ENCODE peak calls at places on chromosomes 6 and 20, in ten cellular contexts. D, X, C, M, L, E, T, P, Z and S are unnamed samples. For H3K4me1, the result is how much of the 10 kb centered on the place peaks cover.

GRCh38 chr20:25397827-25398226 is 7.2 kb upstream of the ABHD12 start:
- DNase-seq in L (no peak), E (no peak), C (no peak), D (no peak), T (no peak), M (no peak), P (no peak), Z (no peak), X (no peak), S (no peak)

GRCh38 chr6:72699142-72699541 is 77.3 kb downstream of the KCNQ5 start:
- DNase-seq in C (no peak), D (no peak), M (no peak), X (no peak), T (no peak), Z (no peak), L (no peak), E (no peak), P (no peak), S (no peak)

GRCh38 chr6:90637321-90637720 is 50.4 kb upstream of the MAP3K7 start:
- DNase-seq in X (no peak), L (no peak), T (no peak), Z (no peak), D (no peak), E (no peak), P (no peak), C (no peak), M (no peak), S (no peak)

GRCh38 chr20:57445298-57445697 is 54.1 kb downstream of the RBM38 start:
- DNase-seq in Z (no peak), M (peak), L (no peak), T (no peak), E (peak), X (no peak), D (peak), P (no peak), C (no peak), S (peak)

GRCh38 chr20:57287007-57287810 is 20.8 kb upstream of the BMP7 start:
- DNase-seq in T (no peak), L (peak), E (no peak), M (no peak), X (no peak), P (no peak), D (peak), C (no peak), Z (no peak), S (no peak)

GRCh38 chr20:13910492-13910891 is 79.9 kb downstream of the SEL1L2 start:
- DNase-seq in X (no peak), D (no peak), C (no peak), P (no peak), L (no peak), E (no peak), M (peak), T (no peak), Z (no peak), S (no peak)

GRCh38 chr6:137291441-137291840 is 72.3 kb upstream of the IFNGR1 start:
- DNase-seq in L (no peak), X (no peak), Z (no peak), T (no peak), C (peak), D (no peak), M (peak), E (no peak), P (no peak), S (peak)

GRCh38 chr20:46350986-46351267 is 42.6 kb upstream of the CDH22 start:
- DNase-seq in Z (no peak), D (no peak), C (no peak), M (no peak), X (no peak), L (peak), T (no peak), E (no peak), P (no peak), S (no peak)

GRCh38 chr6:147204060-147204785 is at the start of gene STXBP5:
- DNase-seq in E (peak), T (peak), P (peak), Z (peak), L (peak), C (peak), M (peak), X (peak), D (peak), S (peak)

GRCh38 chr20:41299899-41300298 is 17.6 kb downstream of the ZHX3 start:
- DNase-seq in T (no peak), L (no peak), C (no peak), X (no peak), P (no peak), M (no peak), E (no peak), Z (no peak), D (no peak), S (no peak)

GRCh38 chr6:7628479-7628878 is 38.5 kb downstream of the SNRNP48 start:
- DNase-seq in X (no peak), T (no peak), D (no peak), E (no peak), M (no peak), L (no peak), Z (no peak), C (no peak), P (no peak), S (no peak)

GRCh38 chr6:70184723-70185122 is 118.2 kb downstream of the COL9A1 start:
- DNase-seq in M (no peak), L (no peak), P (no peak), X (no peak), E (no peak), Z (no peak), C (no peak), T (no peak), D (no peak), S (no peak)

GRCh38 chr6:155224031-155224451 is 39.8 kb upstream of the CLDN20 start:
- DNase-seq in M (peak), C (no peak), T (peak), Z (no peak), E (no peak), D (no peak), L (no peak), X (no peak), P (peak), S (no peak)

GRCh38 chr6:153503810-153504209 is 372.7 kb upstream of the RGS17 start:
- DNase-seq in T (peak), E (no peak), X (no peak), P (no peak), L (peak), D (peak), C (no peak), M (no peak), Z (no peak), S (no peak)

GRCh38 chr6:5556011-5556410 is 294.7 kb downstream of the FARS2 start:
- DNase-seq in P (no peak), E (no peak), T (no peak), M (no peak), D (no peak), X (no peak), Z (no peak), C (no peak), L (no peak), S (no peak)

GRCh38 chr6:118770112-118770788 is 118.9 kb upstream of the CEP85L start:
- DNase-seq in M (no peak), P (no peak), L (no peak), D (no peak), X (no peak), T (no peak), E (no peak), C (no peak), Z (no peak), S (no peak)

GRCh38 chr6:133906050-133906449 is 17.1 kb downstream of the TCF21 start:
- DNase-seq in M (no peak), T (no peak), X (no peak), E (no peak), L (no peak), P (no peak), Z (no peak), C (no peak), D (no peak), S (no peak)

GRCh38 chr6:46933751-46934150 is 12.0 kb upstream of the ADGRF5 start:
- DNase-seq in P (no peak), L (no peak), D (no peak), T (no peak), M (no peak), Z (no peak), X (no peak), E (no peak), C (no peak), S (no peak)

GRCh38 chr6:169370054-169370453 is 116.4 kb upstream of the THBS2 start:
- DNase-seq in E (no peak), D (no peak), M (no peak), L (no peak), X (no peak), C (no peak), P (no peak), T (no peak), Z (no peak), S (no peak)

GRCh38 chr6:78131521-78131920 is 478.7 kb downstream of the MEI4 start:
- DNase-seq in T (no peak), P (no peak), X (no peak), L (no peak), C (no peak), Z (no peak), D (no peak), E (no peak), M (no peak), S (no peak)

GRCh38 chr6:168099201-168100010 is 20.4 kb upstream of the FRMD1 start:
- DNase-seq in L (peak), C (peak), M (no peak), E (no peak), D (peak), Z (no peak), T (no peak), P (no peak), X (peak), S (no peak)

GRCh38 chr6:137641474-137642077 is 147.4 kb upstream of the OLIG3 start:
- DNase-seq in C (peak), L (peak), E (peak), X (no peak), P (peak), T (peak), M (peak), D (peak), Z (peak), S (peak)

GRCh38 chr6:87274660-87275273 is 47.6 kb upstream of the SMIM8 start:
- DNase-seq in X (no peak), C (no peak), T (no peak), L (no peak), D (no peak), M (peak), E (no peak), Z (no peak), P (no peak), S (no peak)

GRCh38 chr20:47502801-47503239 is 1.1 kb downstream of the NCOA3 start:
- DNase-seq in E (no peak), P (no peak), T (peak), X (no peak), D (peak), C (no peak), Z (peak), L (peak), M (peak), S (no peak)

GRCh38 chr6:88144637-88145297 is 21.4 kb downstream of the CNR1 start:
- DNase-seq in C (no peak), M (no peak), P (no peak), L (no peak), T (no peak), E (no peak), D (no peak), X (peak), Z (no peak), S (no peak)

GRCh38 chr6:1524040-1524480 is 85.7 kb upstream of the FOXC1 start:
- DNase-seq in E (no peak), D (peak), M (peak), L (peak), Z (peak), C (peak), X (no peak), P (peak), T (no peak), S (peak)

GRCh38 chr6:47701374-47701773 is 3.0 kb downstream of the ADGRF4 start:
- DNase-seq in M (no peak), D (no peak), C (no peak), X (no peak), L (no peak), E (no peak), T (no peak), Z (no peak), P (no peak), S (no peak)

GRCh38 chr20:1813101-1813529 is 82.1 kb upstream of the SIRPA start:
- DNase-seq in D (no peak), Z (no peak), L (no peak), M (peak), T (peak), P (peak), C (no peak), X (no peak), E (peak), S (peak)

GRCh38 chr6:137883400-137883888 is 16.4 kb downstream of the TNFAIP3 start:
- DNase-seq in C (no peak), E (peak), P (no peak), T (no peak), X (no peak), M (peak), L (no peak), D (no peak), Z (peak), S (peak)

GRCh38 chr6:151408858-151409257 is 17.5 kb upstream of the ZBTB2 start:
- DNase-seq in E (no peak), Z (no peak), X (no peak), L (no peak), C (no peak), M (no peak), T (no peak), P (no peak), D (no peak), S (no peak)

GRCh38 chr6:149210376-149210775 is 107.1 kb upstream of the TAB2 start:
- DNase-seq in C (no peak), T (no peak), M (peak), Z (no peak), E (no peak), X (no peak), D (no peak), P (peak), L (no peak), S (no peak)

GRCh38 chr6:131258816-131259476 is 123.7 kb downstream of the AKAP7 start:
- DNase-seq in X (no peak), L (peak), P (no peak), D (peak), T (no peak), C (no peak), Z (no peak), E (no peak), M (peak), S (no peak)

GRCh38 chr6:136719280-136720044 is 72.8 kb downstream of the MAP3K5 start:
- DNase-seq in T (no peak), Z (no peak), D (no peak), E (no peak), L (peak), M (no peak), C (no peak), P (no peak), X (no peak), S (no peak)

GRCh38 chr6:13872681-13873080 is 52.1 kb upstream of the RNF182 start:
- DNase-seq in X (no peak), Z (no peak), P (peak), T (no peak), L (no peak), M (no peak), D (no peak), E (no peak), C (no peak), S (no peak)

GRCh38 chr6:111888928-111889696 is 15.9 kb upstream of the FYN start:
- DNase-seq in X (no peak), L (peak), C (no peak), D (peak), Z (no peak), P (no peak), M (no peak), E (no peak), T (no peak), S (peak)
- H3K4me3 ChIP-seq in X (no peak), L (peak), C (peak), D (no peak), Z (no peak), P (no peak), M (no peak), E (peak), T (no peak), S (peak)

GRCh38 chr6:41714556-41715273 is 20.7 kb downstream of the TFEB start:
- DNase-seq in E (no peak), D (no peak), P (no peak), M (no peak), X (peak), Z (no peak), C (no peak), T (no peak), L (no peak), S (no peak)

GRCh38 chr6:41713650-41714291 is 21.6 kb downstream of the TFEB start:
- DNase-seq in T (no peak), X (peak), P (no peak), D (no peak), Z (no peak), C (no peak), L (no peak), M (no peak), E (no peak), S (no peak)

GRCh38 chr6:41713161-41713649 is 22.2 kb downstream of the TFEB start:
- DNase-seq in T (no peak), E (peak), P (no peak), Z (no peak), C (peak), X (peak), L (no peak), D (no peak), M (peak), S (peak)

GRCh38 chr6:41711323-41712038 is 23.9 kb downstream of the TFEB start:
- DNase-seq in T (no peak), L (no peak), E (no peak), M (no peak), Z (no peak), X (peak), C (no peak), D (no peak), P (no peak), S (no peak)

GRCh38 chr6:41712651-41713103 is 22.7 kb downstream of the TFEB start:
- DNase-seq in Z (no peak), P (no peak), E (peak), L (no peak), X (peak), T (no peak), C (peak), D (no peak), M (peak), S (peak)
- H3K27ac ChIP-seq in Z (no peak), P (no peak), E (peak), L (no peak), X (peak), T (no peak), C (peak), D (no peak), M (no peak), S (peak)

GRCh38 chr20:63000958-63001357 is 5.8 kb downstream of the BHLHE23 start:
- DNase-seq in P (no peak), M (no peak), X (no peak), L (no peak), D (no peak), Z (no peak), T (no peak), E (no peak), C (no peak), S (no peak)

GRCh38 chr20:62998449-62998848 is 8.3 kb downstream of the BHLHE23 start:
- DNase-seq in X (no peak), T (no peak), C (no peak), L (no peak), E (no peak), M (no peak), P (no peak), Z (no peak), D (no peak), S (no peak)

GRCh38 chr20:62999580-62999979 is 7.2 kb downstream of the BHLHE23 start:
- DNase-seq in Z (no peak), T (no peak), D (no peak), X (peak), E (no peak), C (no peak), M (no peak), L (no peak), P (no peak), S (no peak)

GRCh38 chr20:62997626-62998025 is 9.1 kb downstream of the BHLHE23 start:
- DNase-seq in L (no peak), E (no peak), P (no peak), C (no peak), X (no peak), D (no peak), M (no peak), T (no peak), Z (no peak), S (no peak)

GRCh38 chr20:63000036-63000435 is 6.7 kb downstream of the BHLHE23 start:
- DNase-seq in E (no peak), C (no peak), P (no peak), T (no peak), M (no peak), L (no peak), Z (no peak), D (no peak), X (peak), S (no peak)
- H3K4me1 ChIP-seq in E (under half), C (under half), P (under half), T (under half), M (under half), L (under half), Z (under half), D (under half), X (under half), S (under half)

GRCh38 chr20:3406481-3407425 is 716 bp downstream of the DNAAF9 start:
- DNase-seq in D (peak), M (peak), P (peak), E (peak), L (peak), T (peak), X (peak), Z (peak), C (peak), S (peak)

GRCh38 chr20:3405696-3406358 is 1.6 kb downstream of the DNAAF9 start:
- DNase-seq in E (no peak), Z (no peak), D (no peak), P (no peak), L (no peak), X (no peak), M (peak), C (no peak), T (peak), S (no peak)

GRCh38 chr20:3404402-3404801 is 3.1 kb downstream of the DNAAF9 start:
- DNase-seq in Z (no peak), X (no peak), M (peak), L (no peak), P (no peak), E (no peak), T (no peak), D (no peak), C (no peak), S (no peak)

GRCh38 chr20:3403741-3404140 is 3.7 kb downstream of the DNAAF9 start:
- DNase-seq in L (no peak), T (no peak), X (no peak), D (no peak), E (no peak), P (no peak), Z (no peak), M (no peak), C (no peak), S (no peak)

DNA sequence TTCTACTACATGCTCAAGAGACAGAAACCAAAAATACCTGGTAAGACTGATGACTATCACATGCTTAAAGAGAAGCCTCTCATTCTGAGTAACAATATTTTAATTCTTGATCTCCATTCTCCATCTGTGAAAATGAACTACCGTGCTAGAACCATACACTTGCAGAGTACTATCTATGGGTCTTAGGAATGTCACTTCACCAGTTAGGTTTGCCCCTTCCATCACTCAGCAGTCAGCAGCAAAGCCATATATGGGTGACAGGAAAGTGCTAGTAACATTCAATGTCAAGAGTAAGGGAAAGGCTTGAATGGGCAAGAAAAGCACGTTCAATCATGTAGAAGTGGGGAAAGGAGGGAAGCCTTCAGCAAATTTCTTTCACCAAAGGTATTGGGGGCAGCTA is 2.3 kb downstream of the DNAAF9 start:
- DNase-seq in Z (no peak), C (no peak), D (peak), P (no peak), X (no peak), M (no peak), E (no peak), L (no peak), T (no peak), S (no peak)
- H3K4me3 ChIP-seq in Z (no peak), C (no peak), D (peak), P (no peak), X (no peak), M (no peak), E (no peak), L (no peak), T (no peak), S (no peak)

GRCh38 chr6:166588691-166589333 is 2.3 kb upstream of the RAMACL start:
- DNase-seq in Z (no peak), X (no peak), P (no peak), D (no peak), C (no peak), T (no peak), L (no peak), M (no peak), E (no peak), S (no peak)
- H3K27ac ChIP-seq in Z (no peak), X (no peak), P (no peak), D (no peak), C (no peak), T (no peak), L (no peak), M (no peak), E (no peak), S (no peak)

GRCh38 chr20:23063573-23063972 is 14.1 kb upstream of the THBD start:
- DNase-seq in D (no peak), T (no peak), M (no peak), Z (no peak), L (no peak), X (no peak), P (no peak), E (no peak), C (no peak), S (no peak)
- H3K4me1 ChIP-seq in D (under half), T (under half), M (under half), Z (under half), L (under half), X (under half), P (half or more), E (under half), C (under half), S (under half)